ENCODE peak calls at places on chromosomes 11 and 22, in five cellular contexts. C is psoas muscle, I is heart left ventricle, S is AG04450, X is breast epithelium. K is an unnamed sample.

GRCh38 chr22:30078320-30079311 is 1.6 kb upstream of the HORMAD2 start:
- DNase-seq in X (no peak), I (no peak), C (no peak), S (no peak), K (no peak)

GRCh38 chr11:119617343-119617713 is 111.7 kb downstream of the NECTIN1 start:
- DNase-seq in I (no peak), X (no peak), S (no peak), C (no peak), K (no peak)

GRCh38 chr11:83070878-83071640 is 638 bp downstream of the RAB30 start:
- DNase-seq in C (peak), I (peak), X (no peak), S (no peak), K (no peak)

GRCh38 chr11:12179019-12179418 is 68.6 kb downstream of the MICAL2 start:
- DNase-seq in I (no peak), X (no peak), S (no peak), C (no peak), K (no peak)

GRCh38 chr11:112174789-112175595 is at the start of gene BCO2:
- DNase-seq in S (no peak), I (peak), C (peak), X (peak), K (peak)

GRCh38 chr11:65915821-65916251 is 3.0 kb downstream of the C11orf68 start:
- DNase-seq in I (peak), C (peak), X (peak), S (peak), K (peak)

GRCh38 chr11:98136357-98136756 is 884.4 kb upstream of the CNTN5 start:
- DNase-seq in X (no peak), S (no peak), I (no peak), C (no peak), K (no peak)

GRCh38 chr11:9019861-9020260 is 16.1 kb upstream of the NRIP3 start:
- DNase-seq in I (no peak), S (no peak), X (no peak), C (no peak), K (no peak)

GRCh38 chr11:124717786-124718634 is 21.7 kb upstream of the NRGN start:
- DNase-seq in S (no peak), C (peak), I (peak), X (no peak), K (no peak)

GRCh38 chr11:45658292-45658991 is 7.0 kb downstream of the CHST1 start:
- DNase-seq in I (peak), C (peak), X (no peak), S (no peak), K (peak)

GRCh38 chr22:47120399-47120798 is 357.9 kb downstream of the TBC1D22A start:
- DNase-seq in C (no peak), S (no peak), I (no peak), X (no peak), K (no peak)

GRCh38 chr11:119356349-119357031 is 10.0 kb upstream of the MFRP start:
- DNase-seq in S (no peak), X (peak), I (peak), C (peak), K (no peak)

GRCh38 chr11:64007160-64007628 is 21.0 kb downstream of the OTUB1 start:
- DNase-seq in S (no peak), C (no peak), I (no peak), X (no peak), K (no peak)

GRCh38 chr11:26044389-26044788 is 287.5 kb upstream of the ANO3 start:
- DNase-seq in C (no peak), S (no peak), X (no peak), I (no peak), K (no peak)

GRCh38 chr22:34903416-34903815 is 162.5 kb upstream of the ISX start:
- DNase-seq in X (no peak), C (no peak), I (no peak), S (no peak), K (no peak)

GRCh38 chr11:71410363-71410966 is 37.7 kb downstream of the DHCR7 start:
- DNase-seq in S (no peak), C (no peak), I (no peak), X (no peak), K (no peak)

GRCh38 chr11:44729065-44729464 is 2.3 kb downstream of the TSPAN18 start:
- DNase-seq in I (peak), S (no peak), C (no peak), X (no peak), K (no peak)

GRCh38 chr22:29885610-29886009 is 2.6 kb downstream of the MTMR3 start:
- DNase-seq in X (no peak), I (no peak), S (no peak), C (no peak), K (no peak)

GRCh38 chr22:27418261-27418660 is 383.3 kb downstream of the MN1 start:
- DNase-seq in S (no peak), C (no peak), I (no peak), X (no peak), K (no peak)

GRCh38 chr11:29119116-29119515 is 897.7 kb downstream of the KCNA4 start:
- DNase-seq in X (no peak), C (no peak), S (no peak), I (no peak), K (no peak)

GRCh38 chr11:46674463-46675287 is 25.7 kb downstream of the ARHGAP1 start:
- DNase-seq in S (no peak), C (peak), I (no peak), X (no peak), K (no peak)

GRCh38 chr11:57643802-57644201 is 5.9 kb downstream of the YPEL4 start:
- DNase-seq in X (no peak), C (no peak), S (no peak), I (no peak), K (no peak)

GRCh38 chr22:35997438-35997837 is 31.2 kb downstream of the RBFOX2 start:
- DNase-seq in I (peak), S (no peak), C (no peak), X (no peak), K (no peak)

GRCh38 chr11:576791-577610 is 731 bp downstream of the PHRF1 start:
- DNase-seq in X (no peak), S (no peak), I (no peak), C (no peak), K (no peak)

GRCh38 chr22:41216984-41217383 is 11.9 kb downstream of the L3MBTL2 start:
- DNase-seq in S (peak), X (no peak), I (no peak), C (no peak), K (no peak)

GRCh38 chr11:104968365-104968855 is at the start of gene CASP4:
- DNase-seq in C (no peak), S (peak), X (no peak), I (peak), K (peak)

GRCh38 chr11:19792510-19792909 is 79.9 kb downstream of the NAV2 start:
- DNase-seq in C (no peak), X (no peak), S (no peak), I (no peak), K (no peak)

GRCh38 chr11:130439160-130439519 is 9.3 kb upstream of the ADAMTS15 start:
- DNase-seq in I (no peak), C (no peak), X (no peak), S (no peak), K (no peak)

GRCh38 chr11:2940166-2940929 is 11.1 kb upstream of the PHLDA2 start:
- DNase-seq in C (peak), X (peak), S (no peak), I (no peak), K (no peak)

GRCh38 chr22:45771711-45772110 is 100.1 kb downstream of the ATXN10 start:
- DNase-seq in C (no peak), I (no peak), S (no peak), X (no peak), K (no peak)

GRCh38 chr11:81237139-81237538 is 1496.5 kb downstream of the FAM181B start:
- DNase-seq in C (no peak), X (no peak), I (no peak), S (no peak), K (no peak)

GRCh38 chr22:36977947-36978660 is 41.1 kb downstream of the TST start:
- DNase-seq in C (peak), I (peak), X (peak), S (peak), K (peak)

GRCh38 chr11:121416909-121417567 is 35.1 kb upstream of the SORL1 start:
- DNase-seq in S (peak), X (peak), C (peak), I (peak), K (peak)

GRCh38 chr11:74493816-74494630 is 499 bp upstream of the LIPT2 start:
- DNase-seq in X (no peak), S (no peak), I (no peak), C (no peak), K (no peak)

GRCh38 chr11:34988294-34989255 is 72.2 kb downstream of the PDHX start:
- DNase-seq in C (no peak), I (no peak), X (no peak), S (no peak), K (no peak)

GRCh38 chr11:121414141-121414918 is 37.8 kb upstream of the SORL1 start:
- DNase-seq in C (no peak), I (no peak), S (no peak), X (no peak), K (no peak)

GRCh38 chr11:112613051-112613972 is 347.9 kb upstream of the NCAM1 start:
- DNase-seq in I (no peak), X (peak), C (no peak), S (no peak), K (no peak)

GRCh38 chr11:7513210-7514098 is at the start of gene PPFIBP2:
- DNase-seq in I (peak), S (no peak), X (peak), C (peak), K (peak)
- TF ChIP-seq CTCF in I (peak), S (peak), X (peak), C (peak), K (peak)

DNA sequence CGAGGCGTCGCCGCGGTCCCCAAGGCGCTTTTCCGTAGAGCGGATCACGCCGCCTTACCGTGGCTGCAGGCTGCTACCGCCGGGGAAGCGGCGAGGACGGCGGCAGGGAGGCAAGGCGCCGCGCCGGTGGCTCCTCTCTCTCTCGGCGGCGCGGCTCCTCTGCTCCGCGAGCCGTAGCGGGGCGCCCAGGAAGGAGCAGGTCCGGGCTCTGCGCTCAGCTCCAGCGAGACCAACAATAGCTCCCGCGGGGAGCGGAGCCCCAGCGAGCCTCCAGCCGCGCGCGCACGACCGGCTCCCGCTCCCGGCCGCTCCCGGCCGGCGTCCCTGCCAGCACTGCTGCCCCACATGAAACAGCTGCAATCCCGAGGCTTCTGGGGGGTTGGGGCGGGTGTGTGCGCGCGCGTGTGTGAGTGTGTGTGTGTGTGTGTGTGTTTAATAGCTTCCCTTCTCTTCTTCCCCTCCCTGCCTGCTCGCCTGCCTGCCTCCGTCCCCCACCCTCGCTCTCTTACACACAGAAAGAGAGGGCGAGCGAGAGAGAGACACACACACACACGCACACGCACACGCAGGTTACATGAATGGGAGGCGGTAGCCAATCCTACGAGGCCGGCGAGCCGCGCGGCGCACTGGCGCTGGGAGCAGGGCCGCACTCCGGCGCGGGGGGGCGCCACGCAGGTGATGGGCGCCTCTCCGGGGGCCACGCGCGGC is at the start of gene TENM4:
- DNase-seq in C (peak), S (peak), X (no peak), I (peak), K (peak)
- TF ChIP-seq CTCF in C (peak), S (no peak), X (no peak), I (peak), K (no peak)

GRCh38 chr11:39361557-39361956 is 2097.9 kb downstream of the LRRC4C start:
- DNase-seq in C (no peak), X (no peak), S (no peak), I (no peak), K (no peak)
- TF ChIP-seq CTCF in C (no peak), X (no peak), S (no peak), I (no peak), K (no peak)

GRCh38 chr11:128039140-128040021 is 548.0 kb downstream of the ETS1 start:
- DNase-seq in S (no peak), C (peak), X (peak), I (no peak), K (peak)
- TF ChIP-seq CTCF in S (peak), C (no peak), X (no peak), I (no peak), K (peak)

GRCh38 chr11:22728600-22729394 is 62.4 kb downstream of the GAS2 start:
- DNase-seq in S (no peak), I (no peak), X (no peak), C (no peak), K (no peak)

GRCh38 chr11:22733849-22734248 is 67.4 kb downstream of the GAS2 start:
- DNase-seq in I (no peak), X (no peak), S (no peak), C (no peak), K (no peak)

GRCh38 chr11:22732588-22732987 is 66.2 kb downstream of the GAS2 start:
- DNase-seq in I (no peak), C (no peak), X (no peak), S (no peak), K (no peak)

GRCh38 chr11:22733433-22733832 is 67.0 kb downstream of the GAS2 start:
- DNase-seq in X (no peak), C (no peak), I (no peak), S (no peak), K (no peak)

DNA sequence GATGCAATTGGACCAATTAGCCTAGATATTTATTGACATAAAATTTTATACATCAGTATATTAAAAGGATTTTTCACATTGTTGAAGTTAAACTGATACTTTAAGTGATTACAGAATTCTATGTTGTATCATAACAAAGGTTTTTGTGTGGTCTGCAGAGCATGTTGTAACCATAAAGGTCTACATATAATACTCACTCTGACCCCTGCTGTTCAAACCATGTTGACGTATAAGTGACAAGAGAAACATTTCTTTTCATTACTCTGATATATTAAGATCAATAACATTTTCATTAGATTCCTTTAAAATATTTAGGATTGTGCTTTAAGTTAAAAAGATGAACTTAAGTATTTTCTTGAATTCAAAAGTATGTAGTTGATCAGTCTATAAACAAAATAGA is 63.9 kb downstream of the GAS2 start:
- DNase-seq in X (no peak), S (no peak), C (no peak), I (no peak), K (no peak)
- TF ChIP-seq CTCF in X (no peak), S (no peak), C (peak), I (peak), K (no peak)

DNA sequence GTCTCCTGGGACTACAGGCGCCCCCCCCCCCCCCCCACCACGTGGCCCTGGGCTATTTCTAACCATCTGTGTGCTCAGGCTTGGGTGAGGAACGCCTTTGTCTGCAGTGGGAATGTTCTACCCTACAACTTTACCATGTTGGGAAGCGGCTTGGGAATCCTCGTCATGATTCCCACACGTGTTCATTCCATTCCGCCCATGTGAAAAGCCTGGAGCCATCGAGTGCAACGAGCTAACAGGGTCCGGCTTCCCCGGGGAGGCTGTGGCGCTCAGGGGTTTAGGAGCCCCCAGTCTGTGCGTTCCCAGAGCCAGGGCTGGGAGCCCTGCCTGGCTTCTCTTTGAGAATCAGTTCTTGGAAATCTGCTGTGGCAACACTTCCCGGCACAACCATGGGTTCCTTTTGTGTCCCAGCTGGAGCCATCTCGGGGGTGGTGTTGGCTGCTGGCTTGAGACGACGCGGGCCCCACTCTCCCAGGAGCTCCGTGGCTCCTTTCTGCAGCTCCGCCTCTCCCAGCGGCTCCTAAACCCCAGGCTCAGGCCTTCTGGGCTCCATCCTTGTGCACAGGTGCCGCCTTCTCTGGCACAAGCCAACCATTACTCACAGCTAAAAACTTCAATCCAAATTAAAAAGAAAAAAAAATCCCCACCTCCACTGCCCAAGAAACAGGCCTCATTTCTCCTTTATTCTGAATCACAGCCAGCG is 18.8 kb upstream of the PPFIA1 start:
- DNase-seq in C (peak), X (peak), I (no peak), S (no peak), K (no peak)
- TF ChIP-seq CTCF in C (no peak), X (no peak), I (no peak), S (no peak), K (no peak)

GRCh38 chr11:24779791-24780190 is 282.9 kb downstream of the LUZP2 start:
- DNase-seq in S (no peak), X (no peak), I (no peak), C (no peak), K (no peak)

DNA sequence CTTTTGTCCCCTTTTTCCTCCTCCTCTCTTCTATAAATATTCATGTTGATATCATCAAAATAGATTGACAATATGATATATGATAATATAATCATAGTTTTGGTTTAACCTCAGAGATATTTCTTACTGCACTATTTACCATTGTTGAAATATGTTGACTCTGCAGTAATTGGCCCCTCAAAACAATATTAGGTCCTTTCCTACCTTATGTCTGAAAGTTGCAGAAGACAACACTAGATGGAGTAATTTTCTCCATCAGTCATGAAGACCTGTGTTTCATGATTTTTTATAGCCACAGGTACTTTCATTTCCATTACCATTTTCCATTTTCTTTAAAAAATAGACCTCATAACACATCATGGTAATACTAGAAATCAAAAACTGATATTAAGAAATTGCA is 284.4 kb downstream of the LUZP2 start:
- DNase-seq in X (no peak), S (no peak), C (no peak), I (no peak), K (no peak)
- TF ChIP-seq CTCF in X (no peak), S (no peak), C (no peak), I (no peak), K (no peak)

K was measured in AG09319.